ENCODE peak calls at places on chromosomes 5 and 9, in four cellular contexts. N is hippocampal formation, O is AG04450, L is NCI-H1105. R is an unnamed sample.
A peak's percentile ranks its signal among the peaks of the same experiment; 100 is the strongest.

GRCh38 chr9:7284517-7284916 is 515.1 kb downstream of the DMAC1 start:
- DNase-seq in L (no peak), O (no peak), N (no peak), R (no peak)

GRCh38 chr5:1503301-1504243 is 20.2 kb downstream of the LPCAT1 start:
- DNase-seq in O (no peak), N (peak; percentile 25), L (no peak), R (no peak)

GRCh38 chr9:134678206-134678605 is 36.6 kb downstream of the COL5A1 start:
- DNase-seq in L (peak; percentile 79), O (no peak), N (no peak), R (no peak)

GRCh38 chr9:18795947-18796705 is 236.9 kb downstream of the SAXO1 start:
- DNase-seq in L (no peak), O (no peak), N (peak; percentile 31), R (no peak)

GRCh38 chr9:138007566-138008080 is 130.0 kb downstream of the CACNA1B start:
- DNase-seq in L (no peak), N (no peak), O (no peak), R (no peak)

GRCh38 chr9:101514056-101514455 is 19.6 kb upstream of the RNF20 start:
- DNase-seq in N (no peak), O (no peak), L (no peak), R (no peak)

GRCh38 chr9:35716236-35716635 is 15.8 kb downstream of the TLN1 start:
- DNase-seq in O (no peak), L (no peak), N (peak; percentile 8), R (no peak)

GRCh38 chr5:133265720-133266575 is 214.1 kb downstream of the HSPA4 start:
- DNase-seq in N (no peak), O (no peak), L (no peak), R (no peak)

GRCh38 chr9:129175825-129176633 is 2.0 kb downstream of the IER5L start:
- DNase-seq in L (peak; percentile 56), N (peak; percentile 63), O (peak; percentile 79), R (peak; percentile 24)

GRCh38 chr9:73179594-73179993 is 27.9 kb downstream of the ANXA1 start:
- DNase-seq in N (no peak), O (no peak), L (no peak), R (no peak)

GRCh38 chr5:80140496-80140895 is 105.3 kb downstream of the THBS4 start:
- DNase-seq in L (no peak), O (no peak), N (no peak), R (no peak)

GRCh38 chr9:1366300-1366699 is 316.1 kb downstream of the DMRT2 start:
- DNase-seq in O (no peak), N (no peak), L (no peak), R (no peak)